ENCODE peak calls at places on chromosome 20, in four cellular contexts. J is tibial nerve, I is stomach, P is HFFc6. D is an unnamed sample.

GRCh38 chr20:47701612-47702011 is 83.7 kb downstream of the SULF2 start:
- DNase-seq in J (no peak), I (no peak), P (no peak), D (no peak)

GRCh38 chr20:43536817-43537440 is 21.9 kb upstream of the SGK2 start:
- DNase-seq in J (no peak), I (no peak), P (peak), D (no peak)

GRCh38 chr20:63453029-63453523 is 19.4 kb downstream of the KCNQ2 start:
- DNase-seq in J (no peak), I (no peak), P (no peak), D (no peak)

GRCh38 chr20:38498909-38499308 is 26.3 kb downstream of the RALGAPB start:
- DNase-seq in J (no peak), I (no peak), P (no peak), D (no peak)

GRCh38 chr20:45407067-45407745 is 883 bp upstream of the DBNDD2 start:
- DNase-seq in J (no peak), I (peak), P (no peak), D (no peak)

GRCh38 chr20:58703765-58704331 is 11.2 kb downstream of the NPEPL1 start:
- DNase-seq in J (no peak), I (no peak), P (no peak), D (no peak)

GRCh38 chr20:11553603-11554002 is 364.1 kb upstream of the BTBD3 start:
- DNase-seq in J (no peak), I (no peak), P (peak), D (no peak)

GRCh38 chr20:49384437-49385434 is 97.7 kb downstream of the KCNB1 start:
- DNase-seq in J (peak), I (peak), P (peak), D (no peak)

GRCh38 chr20:9177278-9177677 is 108.4 kb downstream of the PLCB4 start:
- DNase-seq in J (no peak), I (no peak), P (no peak), D (no peak)

GRCh38 chr20:9169409-9169808 is 100.5 kb downstream of the PLCB4 start:
- DNase-seq in J (no peak), I (no peak), P (no peak), D (no peak)

DNA sequence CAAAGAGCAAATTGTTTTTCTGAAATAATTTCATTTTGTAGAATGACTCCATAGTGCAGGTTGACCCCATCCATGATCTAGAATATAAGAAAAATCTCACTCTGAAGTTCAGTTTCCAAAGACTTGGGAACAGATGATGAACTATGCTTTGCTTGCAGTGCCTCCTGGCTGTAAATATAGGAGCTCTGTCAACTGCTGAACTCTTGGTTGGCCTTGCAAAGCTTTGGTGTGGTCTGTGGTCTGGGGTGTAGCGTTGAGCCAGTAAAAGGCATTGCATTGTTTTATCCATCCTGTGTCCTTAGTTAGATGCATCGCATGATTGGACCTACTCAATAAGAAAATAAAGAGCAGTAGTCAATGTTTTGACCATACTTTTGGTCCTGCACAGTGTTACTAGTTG is 104.0 kb downstream of the PLCB4 start:
- DNase-seq in J (no peak), I (no peak), P (no peak), D (no peak)
- TF ChIP-seq CTCF in J (no peak), I (no peak), P (peak), D (peak)

DNA sequence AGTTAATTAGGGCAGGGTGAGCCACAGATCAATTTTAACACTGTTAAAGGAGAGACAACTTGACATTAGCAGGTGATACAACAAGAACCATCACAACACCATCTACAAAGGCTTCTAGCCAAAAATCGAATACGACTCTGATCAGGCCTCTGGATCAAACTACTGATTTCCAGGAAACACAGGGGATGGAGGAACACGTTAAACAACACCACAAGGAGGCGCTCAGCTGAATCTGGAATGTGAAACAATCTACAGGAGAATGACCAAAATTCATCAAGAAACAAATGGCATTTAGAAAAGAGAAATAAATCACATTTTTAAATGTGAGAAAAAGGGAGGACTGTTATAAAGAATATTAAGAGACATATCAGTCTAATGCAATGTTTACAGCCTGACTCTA is 13.5 kb upstream of the MAFB start:
- DNase-seq in J (no peak), I (no peak), P (no peak), D (no peak)
- TF ChIP-seq CTCF in J (no peak), I (no peak), P (peak), D (no peak)

DNA sequence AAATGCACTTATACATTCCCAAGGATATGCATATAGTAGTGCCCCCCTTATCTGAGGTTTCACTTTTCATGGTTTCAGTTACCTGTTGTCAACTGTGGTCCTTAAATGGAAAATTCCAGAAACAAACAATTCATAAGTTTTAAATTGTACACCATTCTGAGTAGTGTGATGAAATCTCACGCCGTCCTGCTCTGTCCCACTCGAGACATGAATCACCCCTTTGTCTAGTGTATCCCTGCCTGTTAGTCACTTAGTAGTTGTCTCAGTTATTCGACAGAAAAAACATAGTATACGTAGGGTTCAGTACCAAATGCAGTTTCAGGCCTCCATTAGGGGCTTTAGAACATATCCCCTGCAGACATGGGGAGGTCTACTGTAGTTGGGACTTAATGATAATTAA is 57.0 kb downstream of the MAP1LC3A start:
- DNase-seq in J (no peak), I (no peak), P (no peak), D (no peak)
- TF ChIP-seq CTCF in J (no peak), I (no peak), P (no peak), D (no peak)

DNA sequence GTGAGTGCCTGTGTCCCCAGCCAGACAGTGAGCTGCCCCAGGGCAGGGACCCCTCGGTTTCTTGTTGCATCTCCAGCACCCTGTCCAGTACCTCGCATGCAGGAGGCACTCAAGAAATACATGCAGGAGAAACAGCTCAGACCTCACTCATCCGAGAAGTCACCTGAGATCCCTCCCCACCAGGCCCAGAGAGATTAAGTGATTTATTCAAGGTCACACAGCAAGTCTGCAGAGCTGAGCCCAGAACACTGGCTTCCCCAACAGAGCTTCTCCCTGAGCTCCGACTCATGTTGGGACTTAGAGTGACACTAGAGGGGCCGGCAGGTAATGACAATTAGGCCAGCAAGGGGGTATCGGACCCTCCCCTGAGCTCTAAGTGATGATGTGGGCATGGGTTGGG is 45.7 kb downstream of the BPIFB1 start:
- DNase-seq in J (no peak), I (no peak), P (no peak), D (no peak)
- TF ChIP-seq CTCF in J (no peak), I (no peak), P (no peak), D (no peak)

GRCh38 chr20:60011512-60012507 is 53.6 kb downstream of the CDH26 start:
- DNase-seq in J (no peak), I (no peak), P (no peak), D (no peak)

GRCh38 chr20:60008130-60008808 is 50.0 kb downstream of the CDH26 start:
- DNase-seq in J (no peak), I (no peak), P (no peak), D (no peak)

GRCh38 chr20:60009318-60009717 is 51.1 kb downstream of the CDH26 start:
- DNase-seq in J (no peak), I (no peak), P (no peak), D (no peak)

GRCh38 chr20:60010689-60011417 is 52.6 kb downstream of the CDH26 start:
- DNase-seq in J (no peak), I (no peak), P (no peak), D (no peak)

GRCh38 chr20:60009826-60010616 is 51.8 kb downstream of the CDH26 start:
- DNase-seq in J (no peak), I (no peak), P (no peak), D (no peak)
- TF ChIP-seq CTCF in J (no peak), I (no peak), P (peak), D (no peak)

D was measured in LNCaP clone FGC.